ENCODE peak calls at places on chromosomes 4 and X, in nine cellular contexts. V is cardiac fibroblast, Z is retina, J is GM12865, L is substantia nigra, I is OCI-LY7, F is IMR-90, T is foreskin fibroblast, S is mammary epithelial cell. O is an unnamed sample.

GRCh38 chrX:118552501-118552900 is 56.9 kb downstream of the DOCK11 start:
- DNase-seq in V (peak), Z (no peak), J (no peak), L (no peak), I (no peak), F (peak), T (peak), S (peak), O (peak)

GRCh38 chrX:147476008-147476407 is 435.7 kb upstream of the FMR1 start:
- DNase-seq in V (peak), Z (no peak), J (peak), L (no peak), I (no peak), F (no peak), T (no peak), S (no peak), O (peak)

GRCh38 chr4:77286906-77287305 is 129.9 kb downstream of the CCNG2 start:
- DNase-seq in V (no peak), Z (no peak), J (no peak), L (no peak), I (no peak), F (no peak), T (no peak), S (peak), O (no peak)

GRCh38 chr4:107857741-107858140 is 33.0 kb downstream of the SGMS2 start:
- DNase-seq in V (no peak), Z (no peak), J (no peak), L (no peak), I (no peak), F (no peak), T (no peak), S (no peak), O (no peak)

GRCh38 chr4:186829740-186830449 is 106.2 kb upstream of the FAT1 start:
- DNase-seq in V (peak), Z (no peak), J (peak), L (no peak), I (no peak), F (peak), T (no peak), S (no peak), O (no peak)

GRCh38 chrX:153937056-153937455 is 2.2 kb upstream of the NAA10 start:
- DNase-seq in V (no peak), Z (no peak), J (no peak), L (no peak), I (no peak), F (no peak), T (no peak), S (no peak), O (no peak)

GRCh38 chrX:120560405-120560841 is 339 bp downstream of the CUL4B start:
- DNase-seq in V (no peak), Z (peak), J (peak), L (no peak), I (peak), F (peak), T (peak), S (peak), O (peak)

GRCh38 chrX:1536712-1537030 is 314 bp downstream of the P2RY8 start:
- DNase-seq in V (no peak), Z (no peak), J (no peak), L (no peak), I (no peak), F (no peak), T (no peak), S (no peak), O (no peak)

GRCh38 chrX:19739683-19740082 is 147.7 kb downstream of the SH3KBP1 start:
- DNase-seq in V (peak), Z (peak), J (peak), L (peak), I (peak), F (peak), T (peak), S (peak), O (peak)

GRCh38 chrX:10832103-10832502 is 211.7 kb upstream of the MID1 start:
- DNase-seq in V (no peak), Z (no peak), J (no peak), L (no peak), I (no peak), F (no peak), T (no peak), S (no peak), O (no peak)

GRCh38 chr4:188005561-188005960 is 10.0 kb downstream of the ZFP42 start:
- DNase-seq in V (no peak), Z (no peak), J (no peak), L (no peak), I (no peak), F (no peak), T (no peak), S (no peak), O (no peak)

GRCh38 chr4:27217261-27217769 is 356.7 kb downstream of the STIM2 start:
- DNase-seq in V (no peak), Z (no peak), J (no peak), L (no peak), I (no peak), F (peak), T (peak), S (peak), O (peak)

GRCh38 chrX:51802917-51803688 is 59.9 kb downstream of the GSPT2 start:
- DNase-seq in V (peak), Z (peak), J (peak), L (peak), I (peak), F (peak), T (peak), S (peak), O (peak)

GRCh38 chrX:3527811-3528210 is 181.4 kb upstream of the MXRA5 start:
- DNase-seq in V (peak), Z (no peak), J (no peak), L (no peak), I (no peak), F (no peak), T (no peak), S (no peak), O (peak)

GRCh38 chrX:97397371-97397770 is 513.7 kb downstream of the RPA4 start:
- DNase-seq in V (peak), Z (no peak), J (peak), L (no peak), I (no peak), F (peak), T (peak), S (no peak), O (no peak)

GRCh38 chr4:173521474-173522159 is 8.4 kb downstream of the HAND2 start:
- DNase-seq in V (no peak), Z (no peak), J (no peak), L (no peak), I (no peak), F (no peak), T (no peak), S (no peak), O (no peak)

GRCh38 chr4:142095886-142096605 is 459.7 kb downstream of the IL15 start:
- DNase-seq in V (peak), Z (no peak), J (no peak), L (no peak), I (no peak), F (peak), T (peak), S (peak), O (peak)

GRCh38 chr4:83599183-83599582 is 63.3 kb downstream of the GPAT3 start:
- DNase-seq in V (peak), Z (no peak), J (peak), L (no peak), I (peak), F (peak), T (peak), S (peak), O (no peak)

GRCh38 chr4:30790123-30790522 is 70.0 kb downstream of the PCDH7 start:
- DNase-seq in V (no peak), Z (no peak), J (no peak), L (no peak), I (no peak), F (no peak), T (no peak), S (no peak), O (no peak)

GRCh38 chrX:135185795-135186443 is 14.7 kb upstream of the CT55 start:
- DNase-seq in V (peak), Z (peak), J (peak), L (peak), I (peak), F (peak), T (peak), S (peak), O (peak)

GRCh38 chr4:108762559-108763225 is at the start of gene ETNPPL:
- DNase-seq in V (peak), Z (peak), J (no peak), L (peak), I (no peak), F (no peak), T (peak), S (peak), O (peak)

GRCh38 chrX:104270916-104271512 is 16.3 kb upstream of the ESX1 start:
- DNase-seq in V (peak), Z (peak), J (peak), L (peak), I (peak), F (peak), T (peak), S (peak), O (peak)

GRCh38 chrX:53458082-53458481 is 23.9 kb upstream of the HSD17B10 start:
- DNase-seq in V (peak), Z (no peak), J (no peak), L (no peak), I (no peak), F (peak), T (peak), S (no peak), O (no peak)

GRCh38 chr4:14445882-14446281 is 556.4 kb upstream of the CPEB2 start:
- DNase-seq in V (peak), Z (no peak), J (no peak), L (no peak), I (no peak), F (no peak), T (no peak), S (peak), O (no peak)

GRCh38 chrX:28586291-28586690 is 955 bp upstream of the IL1RAPL1 start:
- DNase-seq in V (peak), Z (peak), J (no peak), L (no peak), I (no peak), F (peak), T (peak), S (no peak), O (no peak)

GRCh38 chr4:112889619-112890294 is 159.7 kb upstream of the ANK2 start:
- DNase-seq in V (peak), Z (no peak), J (no peak), L (no peak), I (no peak), F (peak), T (peak), S (no peak), O (peak)

GRCh38 chr4:169080970-169081369 is 70.9 kb upstream of the CBR4 start:
- DNase-seq in V (peak), Z (no peak), J (no peak), L (no peak), I (peak), F (peak), T (peak), S (no peak), O (no peak)

O was measured in AG20443.